ENCODE peak calls at places on chromosomes 5 and 9, in four cellular contexts. One of them, this sample, is unnamed.

GRCh38 chr9:134922066-134922931 is 4.6 kb upstream of the FCN1 start:
- DNase-seq in astrocyte: no peak
- DNase-seq in PC-3: no peak
- DNase-seq in GM23248: no peak
- DNase-seq in this sample: no peak

GRCh38 chr9:124019771-124020519 is 8.4 kb downstream of the LHX2 start:
- DNase-seq in astrocyte: no peak
- DNase-seq in GM23248: no peak
- DNase-seq in PC-3: no peak
- DNase-seq in this sample: no peak

GRCh38 chr9:21904776-21905175 is 89.4 kb downstream of the CDKN2A start:
- DNase-seq in PC-3: peak; percentile 13
- DNase-seq in GM23248: no peak
- DNase-seq in astrocyte: no peak
- DNase-seq in this sample: no peak

GRCh38 chr9:112247090-112247489 is 72.0 kb upstream of the SUSD1 start:
- DNase-seq in GM23248: no peak
- DNase-seq in astrocyte: no peak
- DNase-seq in PC-3: no peak
- DNase-seq in this sample: no peak

GRCh38 chr5:51960617-51961115 is 577.4 kb downstream of the ISL1 start:
- DNase-seq in astrocyte: no peak
- DNase-seq in GM23248: peak; percentile 7
- DNase-seq in PC-3: peak; percentile 60
- DNase-seq in this sample: peak; percentile 42

GRCh38 chr5:91123291-91123690 is 259.8 kb downstream of the ARRDC3 start:
- DNase-seq in astrocyte: no peak
- DNase-seq in GM23248: no peak
- DNase-seq in PC-3: no peak
- DNase-seq in this sample: no peak

GRCh38 chr9:107142430-107142829 is 140.6 kb upstream of the RAD23B start:
- DNase-seq in PC-3: no peak
- DNase-seq in GM23248: no peak
- DNase-seq in astrocyte: no peak
- DNase-seq in this sample: no peak

GRCh38 chr9:114339130-114339908 is 9.7 kb downstream of the ORM2 start:
- DNase-seq in astrocyte: no peak
- DNase-seq in PC-3: peak; percentile 65
- DNase-seq in GM23248: peak; percentile 77
- DNase-seq in this sample: peak; percentile 18

GRCh38 chr5:115629903-115630302 is 4.1 kb upstream of the TMED7 start:
- DNase-seq in astrocyte: no peak
- DNase-seq in GM23248: no peak
- DNase-seq in PC-3: no peak
- DNase-seq in this sample: no peak

GRCh38 chr9:124810513-124811355 is 33.8 kb downstream of the OLFML2A start:
- DNase-seq in GM23248: peak; percentile 85
- DNase-seq in PC-3: peak; percentile 83
- DNase-seq in astrocyte: peak; percentile 92
- DNase-seq in this sample: no peak

GRCh38 chr5:75395277-75395676 is 58.3 kb downstream of the HMGCR start:
- DNase-seq in GM23248: no peak
- DNase-seq in astrocyte: no peak
- DNase-seq in PC-3: no peak
- DNase-seq in this sample: no peak

GRCh38 chr5:179201986-179202385 is 141.8 kb downstream of the ZNF354C start:
- DNase-seq in PC-3: no peak
- DNase-seq in GM23248: no peak
- DNase-seq in astrocyte: no peak
- DNase-seq in this sample: no peak

GRCh38 chr5:9233712-9234111 is 312.2 kb downstream of the SEMA5A start:
- DNase-seq in PC-3: no peak
- DNase-seq in astrocyte: peak; percentile 43
- DNase-seq in GM23248: no peak
- DNase-seq in this sample: no peak

GRCh38 chr9:89756891-89757537 is 152.2 kb downstream of the GADD45G start:
- DNase-seq in astrocyte: no peak
- DNase-seq in PC-3: no peak
- DNase-seq in GM23248: no peak
- DNase-seq in this sample: no peak

GRCh38 chr9:89740722-89741121 is 135.9 kb downstream of the GADD45G start:
- DNase-seq in astrocyte: no peak
- DNase-seq in PC-3: no peak
- DNase-seq in GM23248: no peak
- DNase-seq in this sample: peak; percentile 27

GRCh38 chr5:106127341-106127781 is 1543.4 kb downstream of the EFNA5 start:
- DNase-seq in astrocyte: peak; percentile 49
- DNase-seq in GM23248: no peak
- DNase-seq in PC-3: peak; percentile 13
- DNase-seq in this sample: peak; percentile 84

GRCh38 chr5:109411627-109412026 is 1.9 kb upstream of the PJA2 start:
- DNase-seq in GM23248: peak; percentile 93
- DNase-seq in astrocyte: peak; percentile 95
- DNase-seq in PC-3: peak; percentile 73
- DNase-seq in this sample: peak; percentile 7

GRCh38 chr5:151456321-151456940 is 9.0 kb downstream of the SLC36A1 start:
- DNase-seq in GM23248: no peak
- DNase-seq in astrocyte: no peak
- DNase-seq in PC-3: no peak
- DNase-seq in this sample: no peak

GRCh38 chr5:61182449-61182848 is 20.2 kb upstream of the SMIM15 start:
- DNase-seq in GM23248: no peak
- DNase-seq in astrocyte: no peak
- DNase-seq in PC-3: no peak
- DNase-seq in this sample: no peak

GRCh38 chr9:122223435-122223834 is 5.3 kb downstream of the LHX6 start:
- DNase-seq in astrocyte: no peak
- DNase-seq in GM23248: no peak
- DNase-seq in PC-3: no peak
- DNase-seq in this sample: no peak

GRCh38 chr5:74542477-74542876 is 98.1 kb downstream of the ENC1 start:
- DNase-seq in GM23248: peak; percentile 76
- DNase-seq in PC-3: peak; percentile 75
- DNase-seq in astrocyte: peak; percentile 72
- DNase-seq in this sample: no peak

GRCh38 chr9:20111173-20111843 is 322.5 kb upstream of the SLC24A2 start:
- DNase-seq in astrocyte: no peak
- DNase-seq in GM23248: no peak
- DNase-seq in PC-3: no peak
- DNase-seq in this sample: no peak

GRCh38 chr9:6917162-6917561 is 159.4 kb downstream of the KDM4C start:
- DNase-seq in astrocyte: no peak
- DNase-seq in PC-3: no peak
- DNase-seq in GM23248: no peak
- DNase-seq in this sample: peak; percentile 16

GRCh38 chr5:106680330-106680729 is 990.4 kb downstream of the EFNA5 start:
- DNase-seq in astrocyte: no peak
- DNase-seq in PC-3: no peak
- DNase-seq in GM23248: no peak
- DNase-seq in this sample: peak; percentile 78

GRCh38 chr5:133396187-133396621 is 216.1 kb downstream of the FSTL4 start:
- DNase-seq in GM23248: no peak
- DNase-seq in astrocyte: no peak
- DNase-seq in PC-3: no peak
- DNase-seq in this sample: no peak

GRCh38 chr5:140329739-140330481 is 16.5 kb downstream of the HBEGF start:
- DNase-seq in PC-3: no peak
- DNase-seq in astrocyte: no peak
- DNase-seq in GM23248: no peak
- DNase-seq in this sample: no peak

GRCh38 chr9:79335987-79336386 is 235.8 kb upstream of the TLE4 start:
- DNase-seq in GM23248: no peak
- DNase-seq in PC-3: no peak
- DNase-seq in astrocyte: no peak
- DNase-seq in this sample: no peak

GRCh38 chr5:98543490-98543889 is 230.0 kb upstream of the RGMB start:
- DNase-seq in GM23248: no peak
- DNase-seq in astrocyte: no peak
- DNase-seq in PC-3: no peak
- DNase-seq in this sample: peak; percentile 68

GRCh38 chr5:41762426-41762825 is 107.8 kb downstream of the OXCT1 start:
- DNase-seq in astrocyte: no peak
- DNase-seq in PC-3: no peak
- DNase-seq in GM23248: no peak
- DNase-seq in this sample: no peak

GRCh38 chr5:98927242-98927987 is 1.4 kb downstream of the CHD1 start:
- DNase-seq in astrocyte: peak; percentile 72
- DNase-seq in GM23248: peak; percentile 82
- DNase-seq in PC-3: peak; percentile 71
- DNase-seq in this sample: peak; percentile 47

GRCh38 chr5:111337688-111338087 is 113.5 kb downstream of the CAMK4 start:
- DNase-seq in PC-3: no peak
- DNase-seq in GM23248: peak; percentile 9
- DNase-seq in astrocyte: no peak
- DNase-seq in this sample: no peak

GRCh38 chr5:51226420-51226735 is 156.9 kb upstream of the ISL1 start:
- DNase-seq in astrocyte: no peak
- DNase-seq in PC-3: no peak
- DNase-seq in GM23248: no peak
- DNase-seq in this sample: no peak

GRCh38 chr9:6864102-6864501 is 106.3 kb downstream of the KDM4C start:
- DNase-seq in GM23248: no peak
- DNase-seq in astrocyte: no peak
- DNase-seq in PC-3: no peak
- DNase-seq in this sample: no peak

GRCh38 chr5:873328-873727 is 19.3 kb downstream of the BRD9 start:
- DNase-seq in PC-3: no peak
- DNase-seq in GM23248: no peak
- DNase-seq in astrocyte: no peak
- DNase-seq in this sample: no peak

GRCh38 chr5:56681346-56681745 is 134.0 kb upstream of the MAP3K1 start:
- DNase-seq in astrocyte: peak; percentile 42
- DNase-seq in PC-3: no peak
- DNase-seq in GM23248: peak; percentile 46
- DNase-seq in this sample: no peak

GRCh38 chr9:19451240-19452087 is 42.7 kb downstream of the ACER2 start:
- DNase-seq in GM23248: no peak
- DNase-seq in astrocyte: no peak
- DNase-seq in PC-3: no peak
- DNase-seq in this sample: peak; percentile 34

GRCh38 chr9:99127372-99128132 is 22.6 kb downstream of the TGFBR1 start:
- DNase-seq in astrocyte: peak; percentile 85
- DNase-seq in GM23248: peak; percentile 84
- DNase-seq in PC-3: peak; percentile 71
- DNase-seq in this sample: no peak

GRCh38 chr9:124782661-124783574 is 6.0 kb downstream of the OLFML2A start:
- DNase-seq in GM23248: no peak
- DNase-seq in astrocyte: no peak
- DNase-seq in PC-3: no peak
- DNase-seq in this sample: no peak

GRCh38 chr5:142600611-142601360 is 85.1 kb downstream of the FGF1 start:
- DNase-seq in astrocyte: peak; percentile 81
- DNase-seq in PC-3: no peak
- DNase-seq in GM23248: peak; percentile 70
- DNase-seq in this sample: no peak

GRCh38 chr5:174419523-174420132 is 304.8 kb upstream of the MSX2 start:
- DNase-seq in GM23248: peak; percentile 89
- DNase-seq in PC-3: peak; percentile 87
- DNase-seq in astrocyte: peak; percentile 79
- DNase-seq in this sample: peak; percentile 89
- TF ChIP-seq EZH2 in GM23248: no peak
- TF ChIP-seq EZH2 in PC-3: no peak
- TF ChIP-seq EZH2 in astrocyte: no peak
- TF ChIP-seq EZH2 in this sample: no peak

GRCh38 chr9:136799079-136799853 is 3.1 kb downstream of the CCDC183 start:
- DNase-seq in GM23248: peak; percentile 16
- DNase-seq in astrocyte: no peak
- DNase-seq in PC-3: peak; percentile 48
- DNase-seq in this sample: no peak
- TF ChIP-seq EZH2 in GM23248: peak; percentile 17
- TF ChIP-seq EZH2 in astrocyte: peak; percentile 82
- TF ChIP-seq EZH2 in PC-3: no peak
- TF ChIP-seq EZH2 in this sample: no peak

GRCh38 chr9:95515272-95516113 is 1.3 kb downstream of the PTCH1 start:
- DNase-seq in astrocyte: no peak
- DNase-seq in PC-3: no peak
- DNase-seq in GM23248: peak; percentile 35
- DNase-seq in this sample: peak; percentile 28
- TF ChIP-seq EZH2 in astrocyte: no peak
- TF ChIP-seq EZH2 in PC-3: no peak
- TF ChIP-seq EZH2 in GM23248: no peak
- TF ChIP-seq EZH2 in this sample: no peak

GRCh38 chr9:126615791-126616447 is 2.2 kb downstream of the LMX1B start:
- DNase-seq in PC-3: no peak
- DNase-seq in astrocyte: no peak
- DNase-seq in GM23248: no peak
- DNase-seq in this sample: no peak
- TF ChIP-seq EZH2 in PC-3: no peak
- TF ChIP-seq EZH2 in astrocyte: peak; percentile 58
- TF ChIP-seq EZH2 in GM23248: no peak
- TF ChIP-seq EZH2 in this sample: no peak

GRCh38 chr9:129436751-129437625 is 183.9 kb downstream of the C9orf50 start:
- DNase-seq in astrocyte: peak; percentile 60
- DNase-seq in PC-3: peak; percentile 21
- DNase-seq in GM23248: peak; percentile 79
- DNase-seq in this sample: no peak
- TF ChIP-seq EZH2 in astrocyte: no peak
- TF ChIP-seq EZH2 in PC-3: no peak
- TF ChIP-seq EZH2 in GM23248: no peak
- TF ChIP-seq EZH2 in this sample: no peak

GRCh38 chr9:93058357-93059096 is at the start of gene SUSD3:
- DNase-seq in GM23248: no peak
- DNase-seq in astrocyte: peak; percentile 13
- DNase-seq in PC-3: peak; percentile 73
- DNase-seq in this sample: peak; percentile 78
- TF ChIP-seq EZH2 in GM23248: no peak
- TF ChIP-seq EZH2 in astrocyte: no peak
- TF ChIP-seq EZH2 in PC-3: no peak
- TF ChIP-seq EZH2 in this sample: no peak

This sample was measured in MM.1S.